ENCODE peak calls at places on chromosome 7, in eight cellular contexts. S is adrenal gland, G is right lobe of liver, O is A549, D is breast epithelium, I is heart left ventricle, B is body of pancreas, J is upper lobe of left lung. F is an unnamed sample.

GRCh38 chr7:115032986-115033385 is 111.1 kb downstream of the MDFIC start:
- DNase-seq in S (no peak), G (no peak), O (no peak), D (no peak), I (no peak), B (no peak), J (no peak), F (no peak)

GRCh38 chr7:107506683-107507339 is 37.0 kb downstream of the GPR22 start:
- DNase-seq in S (peak; percentile 20), G (peak; percentile 46), O (no peak), D (peak; percentile 68), I (peak; percentile 44), B (peak; percentile 79), J (no peak), F (no peak)

GRCh38 chr7:90269163-90269562 is 24.2 kb downstream of the CFAP69 start:
- DNase-seq in S (no peak), G (no peak), O (no peak), D (no peak), I (no peak), B (no peak), J (no peak), F (no peak)

GRCh38 chr7:81333004-81333403 is 414.2 kb upstream of the SEMA3C start:
- DNase-seq in S (no peak), G (no peak), O (no peak), D (no peak), I (no peak), B (no peak), J (no peak), F (no peak)

GRCh38 chr7:142803901-142804300 is 33.1 kb downstream of the PRSS2 start:
- DNase-seq in S (no peak), G (no peak), O (no peak), D (no peak), I (no peak), B (no peak), J (no peak), F (no peak)

GRCh38 chr7:117186218-117186617 is 136.6 kb downstream of the WNT2 start:
- DNase-seq in S (no peak), G (no peak), O (no peak), D (no peak), I (no peak), B (no peak), J (no peak), F (no peak)

GRCh38 chr7:84674236-84674913 is 479.8 kb upstream of the SEMA3A start:
- DNase-seq in S (no peak), G (no peak), O (no peak), D (no peak), I (no peak), B (no peak), J (no peak), F (no peak)

GRCh38 chr7:114986805-114987204 is 64.9 kb downstream of the MDFIC start:
- DNase-seq in S (no peak), G (no peak), O (no peak), D (no peak), I (no peak), B (no peak), J (no peak), F (no peak)

GRCh38 chr7:36620166-36620708 is 104.1 kb downstream of the AOAH start:
- DNase-seq in S (no peak), G (no peak), O (no peak), D (no peak), I (no peak), B (no peak), J (no peak), F (no peak)

GRCh38 chr7:42227931-42228591 is 8.9 kb downstream of the GLI3 start:
- DNase-seq in S (no peak), G (no peak), O (no peak), D (no peak), I (peak; percentile 50), B (no peak), J (peak; percentile 89), F (no peak)

GRCh38 chr7:92837214-92837749 is 909 bp upstream of the CDK6 start:
- DNase-seq in S (no peak), G (no peak), O (no peak), D (no peak), I (no peak), B (no peak), J (no peak), F (no peak)

GRCh38 chr7:158252837-158253669 is 334.6 kb downstream of the PTPRN2 start:
- DNase-seq in S (no peak), G (no peak), O (no peak), D (peak; percentile 44), I (no peak), B (peak; percentile 6), J (peak; percentile 77), F (no peak)
- H3K9me3 ChIP-seq in S (no peaks in the 10 kb centered on the region), G (no peaks in the 10 kb centered on the region), O (no peaks in the 10 kb centered on the region), D (no peaks in the 10 kb centered on the region), I (no peaks in the 10 kb centered on the region), B (no peaks in the 10 kb centered on the region), J (no peaks in the 10 kb centered on the region), F (no peaks in the 10 kb centered on the region)

DNA sequence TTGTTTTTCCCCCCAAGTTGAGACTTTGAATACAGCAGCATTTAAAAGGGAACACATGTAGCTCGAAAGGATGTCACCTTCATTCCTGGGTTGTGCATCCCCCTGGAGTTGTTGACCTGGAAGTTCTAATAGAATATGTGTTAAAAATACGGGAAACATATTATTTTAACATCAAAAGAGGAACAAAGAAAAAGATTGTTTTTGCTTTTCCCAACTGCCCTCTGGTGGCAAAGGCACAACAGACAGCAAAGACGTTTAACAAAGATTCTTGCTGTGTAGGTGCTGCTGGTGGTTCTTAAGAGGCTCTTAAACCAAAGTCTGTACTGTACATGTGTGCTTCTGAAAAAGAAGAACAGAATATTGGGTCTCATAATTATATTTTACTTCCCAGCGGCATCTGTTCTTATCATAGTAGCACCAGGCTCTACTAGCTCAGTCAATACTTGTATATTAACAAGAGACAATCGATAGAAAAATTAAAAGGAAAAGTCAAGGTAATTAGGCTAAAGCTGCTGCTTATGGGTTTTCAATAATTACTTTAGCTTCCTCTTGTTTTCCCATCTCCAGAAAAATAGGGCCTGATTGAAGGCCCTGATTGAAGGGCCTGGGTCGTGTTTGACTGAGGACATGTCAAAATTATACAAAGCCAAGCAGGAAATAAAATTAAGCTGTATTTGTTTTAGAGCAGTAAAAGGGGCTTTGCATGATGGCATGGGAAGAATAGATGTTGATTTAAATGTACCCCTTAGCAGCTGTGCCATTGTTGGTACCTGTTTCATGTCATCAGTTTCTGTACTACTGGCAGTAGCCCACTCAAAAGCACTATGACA is 384.2 kb upstream of the LRGUK start:
- DNase-seq in S (no peak), G (no peak), O (no peak), D (no peak), I (no peak), B (no peak), J (no peak), F (no peak)
- TF ChIP-seq POLR2A in S (no peak), G (no peak), O (no peak), D (no peak), I (no peak), B (no peak), J (no peak), F (no peak)

GRCh38 chr7:110519851-110520250 is 571.1 kb upstream of the LRRN3 start:
- DNase-seq in S (no peak), G (no peak), O (no peak), D (no peak), I (no peak), B (no peak), J (peak; percentile 46), F (no peak)

GRCh38 chr7:110522751-110523200 is 568.2 kb upstream of the LRRN3 start:
- DNase-seq in S (no peak), G (peak; percentile 59), O (peak; percentile 75), D (no peak), I (no peak), B (no peak), J (no peak), F (no peak)

GRCh38 chr7:110522061-110522750 is 568.7 kb upstream of the LRRN3 start:
- DNase-seq in S (no peak), G (no peak), O (no peak), D (no peak), I (no peak), B (no peak), J (no peak), F (no peak)

GRCh38 chr7:110521357-110521756 is 569.6 kb upstream of the LRRN3 start:
- DNase-seq in S (peak; percentile 40), G (no peak), O (no peak), D (no peak), I (no peak), B (no peak), J (no peak), F (no peak)
- H3K27ac ChIP-seq in S (no peak overlapping the region), G (peak overlapping the region; percentile 84), O (no peak overlapping the region), D (no peak overlapping the region), I (no peak overlapping the region), B (no peak overlapping the region), J (no peak overlapping the region), F (no peak overlapping the region)

DNA sequence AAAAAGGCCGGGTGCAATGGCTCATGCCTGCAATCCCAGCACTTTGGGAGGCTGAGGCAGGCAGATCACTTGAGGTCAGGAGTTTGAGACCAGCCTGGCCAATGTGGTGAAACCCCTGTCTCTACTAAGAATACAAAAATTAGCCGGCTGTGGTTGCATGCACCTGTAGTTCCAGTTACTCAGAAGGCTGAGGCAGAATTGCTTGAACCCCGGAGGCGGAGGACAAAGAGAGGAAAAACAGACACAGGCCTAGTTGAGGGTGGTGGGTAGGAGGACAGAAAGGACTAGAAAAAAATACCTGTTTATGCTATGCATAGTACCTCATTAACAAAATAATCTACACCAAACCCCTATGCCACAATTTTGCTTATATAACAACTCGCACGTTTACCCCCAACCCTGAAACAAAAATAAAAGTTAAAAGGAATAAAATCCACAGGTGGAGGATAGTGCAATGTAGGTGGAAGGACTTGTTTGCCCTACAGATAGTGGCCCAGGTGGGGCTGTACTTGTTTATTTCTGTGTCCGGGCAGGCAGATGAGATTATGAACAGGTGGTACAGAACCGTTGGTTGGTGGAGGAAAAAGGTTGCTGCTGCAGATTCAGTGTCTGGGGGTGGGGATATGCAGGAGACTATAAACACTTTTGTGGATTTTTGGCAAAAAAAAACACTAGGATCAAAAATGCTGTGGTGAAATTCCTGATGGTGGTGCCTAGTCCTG is 5.1 kb downstream of the ZNF680 start:
- DNase-seq in S (no peak), G (no peak), O (no peak), D (no peak), I (no peak), B (no peak), J (no peak), F (no peak)
- H3K9me3 ChIP-seq in S (no peaks in the 10 kb centered on the region), G (no peaks in the 10 kb centered on the region), O (peaks cover 51% of the 10 kb centered on the region), D (no peaks in the 10 kb centered on the region), I (no peaks in the 10 kb centered on the region), B (no peaks in the 10 kb centered on the region), J (peaks cover 8% of the 10 kb centered on the region), F (no peaks in the 10 kb centered on the region)

F was measured in esophagus squamous epithelium.